ENCODE peak calls at places on chromosome 13, in nine cellular contexts. U is astrocyte; M is nephron progenitor cell; O is left cardiac atrium; H is tibial artery; R is NCI-H187 treated with DMSO at 0.1 percent for 48 hours; X is SW 1271; E is esophagus muscularis mucosa; I is stimulated activated CD4-positive, alpha-beta T cell treated with anti-CD3 and anti-CD28 coated beads, Interleukin-4, amount 100 ng/mL, for 4 hours. W is an unnamed sample.

GRCh38 chr13:114131581-114132418 is 623 bp downstream of the RASA3 start:
- DNase-seq in U (peak), M (no peak), O (no peak), H (no peak), R (no peak), X (no peak), E (no peak), I (peak), W (no peak)

GRCh38 chr13:114067886-114068722 is 64.3 kb downstream of the RASA3 start:
- DNase-seq in U (no peak), M (no peak), O (no peak), H (peak), R (no peak), X (no peak), E (no peak), I (peak), W (no peak)

GRCh38 chr13:98295371-98295770 is 118.3 kb upstream of the RNF113B start:
- DNase-seq in U (no peak), M (no peak), O (no peak), H (no peak), R (no peak), X (no peak), E (no peak), I (no peak), W (no peak)

GRCh38 chr13:104616990-104617389 is 1550.8 kb upstream of the SLC10A2 start:
- DNase-seq in U (no peak), M (no peak), O (no peak), H (no peak), R (no peak), X (no peak), E (no peak), I (no peak), W (no peak)

GRCh38 chr13:99316657-99317244 is 9.6 kb upstream of the GPR183 start:
- DNase-seq in U (peak), M (no peak), O (no peak), H (no peak), R (peak), X (no peak), E (no peak), I (no peak), W (no peak)

GRCh38 chr13:95235199-95235726 is 66.0 kb downstream of the ABCC4 start:
- DNase-seq in U (no peak), M (no peak), O (no peak), H (no peak), R (no peak), X (no peak), E (no peak), I (no peak), W (no peak)

GRCh38 chr13:47964863-47965262 is 36.2 kb downstream of the SUCLA2 start:
- DNase-seq in U (no peak), M (no peak), O (no peak), H (no peak), R (no peak), X (no peak), E (no peak), I (no peak), W (no peak)

GRCh38 chr13:51405176-51405575 is 47.7 kb downstream of the INTS6 start:
- DNase-seq in U (no peak), M (no peak), O (no peak), H (no peak), R (no peak), X (no peak), E (no peak), I (no peak), W (no peak)

GRCh38 chr13:25871389-25872125 is 180.3 kb downstream of the SHISA2 start:
- DNase-seq in U (no peak), M (no peak), O (no peak), H (no peak), R (no peak), X (no peak), E (no peak), I (no peak), W (no peak)

GRCh38 chr13:114002009-114002544 is 28.2 kb upstream of the C13orf46 start:
- DNase-seq in U (no peak), M (no peak), O (peak), H (no peak), R (no peak), X (no peak), E (no peak), I (no peak), W (no peak)

GRCh38 chr13:106230450-106230849 is 305.0 kb downstream of the EFNB2 start:
- DNase-seq in U (peak), M (no peak), O (no peak), H (no peak), R (no peak), X (no peak), E (no peak), I (no peak), W (no peak)

GRCh38 chr13:79724348-79725103 is 243.6 kb downstream of the NDFIP2 start:
- DNase-seq in U (peak), M (no peak), O (no peak), H (no peak), R (no peak), X (no peak), E (no peak), I (no peak), W (no peak)

GRCh38 chr13:109869312-109870237 is 83.2 kb upstream of the IRS2 start:
- DNase-seq in U (peak), M (peak), O (peak), H (peak), R (peak), X (no peak), E (peak), I (peak), W (no peak)

GRCh38 chr13:98509271-98510155 is 67.4 kb downstream of the STK24 start:
- DNase-seq in U (peak), M (no peak), O (peak), H (peak), R (no peak), X (peak), E (no peak), I (peak), W (no peak)

GRCh38 chr13:100526299-100527030 is 62.1 kb downstream of the GGACT start:
- DNase-seq in U (no peak), M (peak), O (no peak), H (no peak), R (no peak), X (no peak), E (no peak), I (no peak), W (no peak)

GRCh38 chr13:113448545-113448884 is 4.8 kb downstream of the ADPRHL1 start:
- DNase-seq in U (no peak), M (no peak), O (peak), H (peak), R (no peak), X (no peak), E (no peak), I (no peak), W (no peak)

GRCh38 chr13:108155185-108156106 is 59.9 kb downstream of the LIG4 start:
- DNase-seq in U (peak), M (peak), O (peak), H (no peak), R (peak), X (no peak), E (no peak), I (peak), W (no peak)

GRCh38 chr13:93244141-93244917 is 17.7 kb downstream of the GPC6 start:
- DNase-seq in U (peak), M (peak), O (peak), H (peak), R (no peak), X (no peak), E (no peak), I (no peak), W (no peak)

GRCh38 chr13:27404680-27405079 is 19.7 kb upstream of the GTF3A start:
- DNase-seq in U (no peak), M (no peak), O (no peak), H (no peak), R (no peak), X (no peak), E (no peak), I (no peak), W (no peak)

GRCh38 chr13:42048323-42048624 is 174 bp upstream of the DGKH start:
- DNase-seq in U (no peak), M (no peak), O (no peak), H (no peak), R (no peak), X (no peak), E (no peak), I (no peak), W (no peak)

GRCh38 chr13:21846605-21847004 is 175.7 kb downstream of the FGF9 start:
- DNase-seq in U (no peak), M (no peak), O (no peak), H (no peak), R (no peak), X (no peak), E (no peak), I (no peak), W (no peak)

GRCh38 chr13:98334620-98335205 is 157.6 kb upstream of the RNF113B start:
- DNase-seq in U (no peak), M (no peak), O (no peak), H (no peak), R (no peak), X (no peak), E (no peak), I (no peak), W (no peak)

GRCh38 chr13:34926513-34926912 is 15.6 kb upstream of the NBEA start:
- DNase-seq in U (peak), M (peak), O (no peak), H (no peak), R (no peak), X (no peak), E (no peak), I (no peak), W (no peak)

GRCh38 chr13:26460652-26461051 is 96.8 kb upstream of the WASF3 start:
- DNase-seq in U (no peak), M (no peak), O (peak), H (no peak), R (no peak), X (no peak), E (no peak), I (no peak), W (no peak)

GRCh38 chr13:63901630-63902029 is 2486.0 kb upstream of the PCDH20 start:
- DNase-seq in U (no peak), M (no peak), O (no peak), H (no peak), R (no peak), X (no peak), E (no peak), I (no peak), W (no peak)

W was measured in GOT3.